ENCODE peak calls at places on chromosomes 6 and 20, in five cellular contexts. One of them, this sample, is unnamed.

GRCh38 chr20:21182832-21183563 is 57.1 kb downstream of the KIZ start:
- DNase-seq in HS-5: peak
- DNase-seq in NCI-H2081: no peak
- DNase-seq in nephron progenitor cell: no peak
- DNase-seq in T-helper 1 cell: no peak
- DNase-seq in this sample: no peak

GRCh38 chr6:78629154-78629721 is 238.1 kb upstream of the IRAK1BP1 start:
- DNase-seq in nephron progenitor cell: no peak
- DNase-seq in HS-5: no peak
- DNase-seq in NCI-H2081: no peak
- DNase-seq in T-helper 1 cell: no peak
- DNase-seq in this sample: no peak

GRCh38 chr20:33790571-33790970 is 20.6 kb upstream of the CHMP4B start:
- DNase-seq in HS-5: no peak
- DNase-seq in nephron progenitor cell: no peak
- DNase-seq in T-helper 1 cell: no peak
- DNase-seq in NCI-H2081: no peak
- DNase-seq in this sample: peak

GRCh38 chr6:35213161-35213823 is 464 bp upstream of the SCUBE3 start:
- DNase-seq in nephron progenitor cell: peak
- DNase-seq in T-helper 1 cell: no peak
- DNase-seq in NCI-H2081: no peak
- DNase-seq in HS-5: no peak
- DNase-seq in this sample: no peak

GRCh38 chr20:48283470-48284110 is 498.3 kb upstream of the SULF2 start:
- DNase-seq in HS-5: peak
- DNase-seq in NCI-H2081: no peak
- DNase-seq in T-helper 1 cell: no peak
- DNase-seq in nephron progenitor cell: no peak
- DNase-seq in this sample: peak

GRCh38 chr6:16511048-16511660 is 250.1 kb downstream of the ATXN1 start:
- DNase-seq in HS-5: peak
- DNase-seq in NCI-H2081: peak
- DNase-seq in nephron progenitor cell: no peak
- DNase-seq in T-helper 1 cell: no peak
- DNase-seq in this sample: no peak

GRCh38 chr6:656460-657252 is at the start of gene HUS1B:
- DNase-seq in NCI-H2081: no peak
- DNase-seq in T-helper 1 cell: no peak
- DNase-seq in nephron progenitor cell: no peak
- DNase-seq in HS-5: no peak
- DNase-seq in this sample: no peak

GRCh38 chr6:111210074-111210729 is 122.9 kb downstream of the SLC16A10 start:
- DNase-seq in nephron progenitor cell: peak
- DNase-seq in T-helper 1 cell: no peak
- DNase-seq in NCI-H2081: peak
- DNase-seq in HS-5: no peak
- DNase-seq in this sample: peak

GRCh38 chr6:12516070-12516469 is 200.5 kb upstream of the PHACTR1 start:
- DNase-seq in NCI-H2081: no peak
- DNase-seq in HS-5: no peak
- DNase-seq in T-helper 1 cell: no peak
- DNase-seq in nephron progenitor cell: no peak
- DNase-seq in this sample: no peak

GRCh38 chr6:7879043-7879442 is 31.5 kb downstream of the TXNDC5 start:
- DNase-seq in T-helper 1 cell: no peak
- DNase-seq in nephron progenitor cell: no peak
- DNase-seq in HS-5: no peak
- DNase-seq in NCI-H2081: no peak
- DNase-seq in this sample: no peak

GRCh38 chr6:47288245-47289090 is 21.2 kb downstream of the TNFRSF21 start:
- DNase-seq in HS-5: no peak
- DNase-seq in NCI-H2081: no peak
- DNase-seq in nephron progenitor cell: peak
- DNase-seq in T-helper 1 cell: no peak
- DNase-seq in this sample: peak

GRCh38 chr6:37283786-37284185 is 25.8 kb upstream of the TMEM217 start:
- DNase-seq in nephron progenitor cell: no peak
- DNase-seq in NCI-H2081: no peak
- DNase-seq in HS-5: no peak
- DNase-seq in T-helper 1 cell: no peak
- DNase-seq in this sample: no peak

GRCh38 chr6:43948527-43949450 is 178.5 kb downstream of the MRPL14 start:
- DNase-seq in HS-5: no peak
- DNase-seq in T-helper 1 cell: no peak
- DNase-seq in NCI-H2081: no peak
- DNase-seq in nephron progenitor cell: no peak
- DNase-seq in this sample: no peak

GRCh38 chr6:74867286-74867685 is 338.6 kb downstream of the COL12A1 start:
- DNase-seq in nephron progenitor cell: no peak
- DNase-seq in HS-5: no peak
- DNase-seq in NCI-H2081: no peak
- DNase-seq in T-helper 1 cell: no peak
- DNase-seq in this sample: no peak

GRCh38 chr20:35146299-35146921 is 726 bp downstream of the EDEM2 start:
- DNase-seq in T-helper 1 cell: no peak
- DNase-seq in NCI-H2081: no peak
- DNase-seq in nephron progenitor cell: peak
- DNase-seq in HS-5: no peak
- DNase-seq in this sample: no peak

GRCh38 chr20:62482970-62483369 is 7.2 kb upstream of the GATA5 start:
- DNase-seq in HS-5: no peak
- DNase-seq in T-helper 1 cell: no peak
- DNase-seq in NCI-H2081: no peak
- DNase-seq in nephron progenitor cell: no peak
- DNase-seq in this sample: no peak

This sample was measured in DMS153.